ENCODE peak calls at places on chromosomes 4 and X, in eight cellular contexts. X is A549; I is ACHN; N is activated CD8-positive, alpha-beta T cell treated with anti-CD3 and anti-CD28 coated beads, Interleukin-2, amount 10 ng/mL, durations not matched to agents 7 days and 5 days; C is KBM-7; M is neural crest cell; Q is activated T-helper 9 cell treated with anti-CD3 and anti-CD28 coated beads, Interleukin-2, amount 50 U/mL, for 16 hours; T is sciatic nerve. Z is an unnamed sample.

GRCh38 chrX:15451913-15452312 is 41.2 kb downstream of the PIR start:
- DNase-seq in X (no peak), I (no peak), N (no peak), C (no peak), M (no peak), Q (no peak), T (no peak), Z (peak; percentile 66)

GRCh38 chr4:124803641-124804040 is 91.1 kb upstream of the ANKRD50 start:
- DNase-seq in X (peak; percentile 0), I (peak; percentile 35), N (no peak), C (no peak), M (no peak), Q (no peak), T (no peak), Z (no peak)

GRCh38 chrX:150683536-150684146 is 9.6 kb upstream of the MTMR1 start:
- DNase-seq in X (peak; percentile 50), I (peak; percentile 33), N (peak; percentile 45), C (peak; percentile 79), M (no peak), Q (no peak), T (no peak), Z (no peak)

GRCh38 chr4:66357316-66357715 is 687.0 kb upstream of the EPHA5 start:
- DNase-seq in X (no peak), I (no peak), N (no peak), C (no peak), M (no peak), Q (no peak), T (no peak), Z (no peak)

GRCh38 chrX:20595928-20596550 is 329.3 kb upstream of the RPS6KA3 start:
- DNase-seq in X (no peak), I (no peak), N (no peak), C (no peak), M (no peak), Q (no peak), T (no peak), Z (no peak)

GRCh38 chr4:137623013-137623412 is 90.7 kb upstream of the PCDH18 start:
- DNase-seq in X (no peak), I (no peak), N (no peak), C (no peak), M (no peak), Q (no peak), T (no peak), Z (no peak)

GRCh38 chr4:8236920-8237195 is 32.7 kb upstream of the HTRA3 start:
- DNase-seq in X (no peak), I (no peak), N (no peak), C (no peak), M (no peak), Q (no peak), T (no peak), Z (no peak)

GRCh38 chr4:127856485-127857447 is 23.9 kb upstream of the PLK4 start:
- DNase-seq in X (no peak), I (peak; percentile 48), N (no peak), C (no peak), M (no peak), Q (no peak), T (no peak), Z (no peak)

GRCh38 chr4:118338981-118339765 is 13.6 kb downstream of the PRSS12 start:
- DNase-seq in X (no peak), I (no peak), N (no peak), C (no peak), M (no peak), Q (no peak), T (no peak), Z (no peak)

GRCh38 chrX:51395807-51396728 is 63.4 kb downstream of the NUDT10 start:
- DNase-seq in X (peak; percentile 11), I (no peak), N (peak; percentile 65), C (peak; percentile 28), M (no peak), Q (peak; percentile 15), T (peak; percentile 56), Z (peak; percentile 62)

GRCh38 chr4:121143126-121143525 is 21.0 kb downstream of the TNIP3 start:
- DNase-seq in X (no peak), I (no peak), N (no peak), C (no peak), M (no peak), Q (no peak), T (no peak), Z (no peak)

GRCh38 chr4:162461952-162462351 is 298.2 kb upstream of the FSTL5 start:
- DNase-seq in X (no peak), I (peak; percentile 14), N (no peak), C (peak; percentile 1), M (no peak), Q (no peak), T (no peak), Z (no peak)